ENCODE peak calls at places on chromosomes 2 and 18, in five cellular contexts. O is fibroblast of pulmonary artery, Z is GM13977, L is pancreas, F is astrocyte of the spinal cord. M is an unnamed sample.
A peak's percentile ranks its signal among the peaks of the same experiment; 100 is the strongest.

GRCh38 chr2:23385748-23386421 is 906 bp downstream of the KLHL29 start:
- DNase-seq in O (peak; percentile 18), Z (peak; percentile 63), L (no peak), F (no peak), M (peak; percentile 41)

GRCh38 chr2:235921508-235922260 is 246.5 kb downstream of the GBX2 start:
- DNase-seq in O (no peak), Z (no peak), L (no peak), F (no peak), M (no peak)

GRCh38 chr2:63983986-63984605 is 35.1 kb downstream of the VPS54 start:
- DNase-seq in O (no peak), Z (no peak), L (no peak), F (no peak), M (no peak)

GRCh38 chr2:203340791-203341487 is 12.7 kb downstream of the ABI2 start:
- DNase-seq in O (peak; percentile 91), Z (no peak), L (no peak), F (peak; percentile 76), M (no peak)

GRCh38 chr2:191006997-191007604 is 6.9 kb downstream of the STAT1 start:
- DNase-seq in O (no peak), Z (no peak), L (no peak), F (no peak), M (no peak)

GRCh38 chr2:72638600-72639211 is 187.1 kb downstream of the EXOC6B start:
- DNase-seq in O (no peak), Z (no peak), L (no peak), F (no peak), M (no peak)

GRCh38 chr18:23703057-23703986 is 14.1 kb downstream of the LAMA3 start:
- DNase-seq in O (peak; percentile 86), Z (peak; percentile 52), L (no peak), F (peak; percentile 73), M (no peak)

GRCh38 chr2:149065236-149065635 is 26.7 kb downstream of the LYPD6B start:
- DNase-seq in O (no peak), Z (no peak), L (no peak), F (peak; percentile 18), M (no peak)

GRCh38 chr18:31646332-31646822 is 38.0 kb downstream of the B4GALT6 start:
- DNase-seq in O (no peak), Z (no peak), L (no peak), F (no peak), M (no peak)

GRCh38 chr2:187500585-187501359 is 52.7 kb upstream of the CALCRL start:
- DNase-seq in O (peak; percentile 69), Z (no peak), L (no peak), F (peak; percentile 57), M (no peak)

GRCh38 chr2:181462032-181462431 is 4.8 kb downstream of the ITGA4 start:
- DNase-seq in O (no peak), Z (no peak), L (no peak), F (peak; percentile 27), M (no peak)

GRCh38 chr2:118112771-118113334 is 24.6 kb downstream of the INSIG2 start:
- DNase-seq in O (peak; percentile 64), Z (no peak), L (no peak), F (peak; percentile 71), M (no peak)

GRCh38 chr2:157355618-157356017 is 30.0 kb upstream of the ERMN start:
- DNase-seq in O (peak; percentile 22), Z (no peak), L (no peak), F (no peak), M (no peak)

GRCh38 chr2:215363039-215363438 is 51.2 kb downstream of the ATIC start:
- DNase-seq in O (peak; percentile 30), Z (no peak), L (no peak), F (peak; percentile 27), M (no peak)

GRCh38 chr2:97663626-97663961 is 250 bp downstream of the ACTR1B start:
- DNase-seq in O (no peak), Z (no peak), L (no peak), F (no peak), M (no peak)

GRCh38 chr2:74052732-74053712 is 68.3 kb downstream of the TET3 start:
- DNase-seq in O (no peak), Z (no peak), L (no peak), F (no peak), M (no peak)

GRCh38 chr2:112147796-112148195 is 9.6 kb downstream of the FBLN7 start:
- DNase-seq in O (peak; percentile 65), Z (no peak), L (no peak), F (no peak), M (no peak)

GRCh38 chr18:8807502-8807833 is 102.1 kb downstream of the MTCL1 start:
- DNase-seq in O (no peak), Z (no peak), L (no peak), F (no peak), M (no peak)

GRCh38 chr18:12907258-12907925 is 23.4 kb upstream of the PTPN2 start:
- DNase-seq in O (peak; percentile 60), Z (no peak), L (no peak), F (peak; percentile 80), M (no peak)

GRCh38 chr2:175247159-175247558 is 65.6 kb upstream of the ATP5MC3 start:
- DNase-seq in O (peak; percentile 3), Z (no peak), L (no peak), F (no peak), M (no peak)

GRCh38 chr2:175253871-175254270 is 72.4 kb upstream of the ATP5MC3 start:
- DNase-seq in O (no peak), Z (no peak), L (no peak), F (no peak), M (no peak)

GRCh38 chr2:175256806-175257585 is 75.5 kb upstream of the ATP5MC3 start:
- DNase-seq in O (no peak), Z (no peak), L (peak; percentile 14), F (no peak), M (no peak)

DNA sequence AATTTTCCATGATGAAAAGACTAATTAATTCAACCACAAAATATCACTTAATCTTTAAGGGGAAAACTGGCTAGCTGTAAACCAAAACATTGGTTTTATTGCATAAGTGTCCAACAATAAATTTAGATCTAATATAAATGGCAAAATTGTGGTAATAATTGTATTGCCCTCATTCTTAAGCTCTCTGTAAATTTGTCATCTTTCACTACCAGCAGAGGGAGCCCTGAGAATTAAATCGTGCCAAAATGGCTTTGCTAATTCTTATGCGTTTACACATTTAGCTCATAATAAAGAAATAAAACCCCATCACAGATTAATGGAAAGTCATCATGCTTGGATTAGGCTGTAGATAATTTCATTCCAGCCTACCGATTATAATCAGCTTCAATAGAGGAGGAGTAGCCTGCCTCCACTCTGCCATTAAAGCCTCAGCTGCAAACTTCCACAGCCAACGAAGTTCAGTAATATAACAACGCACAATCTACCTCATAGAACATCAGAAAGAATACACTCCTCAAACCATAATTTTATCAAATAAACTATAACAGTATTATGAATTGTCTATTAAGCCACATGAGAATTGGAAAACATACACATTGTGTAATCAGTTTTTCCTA is 70.0 kb upstream of the ATP5MC3 start:
- DNase-seq in O (peak; percentile 61), Z (peak; percentile 35), L (no peak), F (peak; percentile 45), M (no peak)
- TF ChIP-seq CTCF in O (peak; percentile 73), Z (peak; percentile 62), L (peak; percentile 47), F (peak; percentile 68), M (peak; percentile 79)

GRCh38 chr2:62458206-62459035 is 47.6 kb downstream of the TMEM17 start:
- DNase-seq in O (no peak), Z (no peak), L (no peak), F (no peak), M (no peak)
- TF ChIP-seq CTCF in O (no peak), Z (no peak), L (no peak), F (no peak), M (no peak)

GRCh38 chr18:40371673-40372072 is 1583.4 kb upstream of the PIK3C3 start:
- DNase-seq in O (peak; percentile 45), Z (no peak), L (no peak), F (peak; percentile 58), M (no peak)
- TF ChIP-seq CTCF in O (no peak), Z (no peak), L (no peak), F (no peak), M (no peak)

DNA sequence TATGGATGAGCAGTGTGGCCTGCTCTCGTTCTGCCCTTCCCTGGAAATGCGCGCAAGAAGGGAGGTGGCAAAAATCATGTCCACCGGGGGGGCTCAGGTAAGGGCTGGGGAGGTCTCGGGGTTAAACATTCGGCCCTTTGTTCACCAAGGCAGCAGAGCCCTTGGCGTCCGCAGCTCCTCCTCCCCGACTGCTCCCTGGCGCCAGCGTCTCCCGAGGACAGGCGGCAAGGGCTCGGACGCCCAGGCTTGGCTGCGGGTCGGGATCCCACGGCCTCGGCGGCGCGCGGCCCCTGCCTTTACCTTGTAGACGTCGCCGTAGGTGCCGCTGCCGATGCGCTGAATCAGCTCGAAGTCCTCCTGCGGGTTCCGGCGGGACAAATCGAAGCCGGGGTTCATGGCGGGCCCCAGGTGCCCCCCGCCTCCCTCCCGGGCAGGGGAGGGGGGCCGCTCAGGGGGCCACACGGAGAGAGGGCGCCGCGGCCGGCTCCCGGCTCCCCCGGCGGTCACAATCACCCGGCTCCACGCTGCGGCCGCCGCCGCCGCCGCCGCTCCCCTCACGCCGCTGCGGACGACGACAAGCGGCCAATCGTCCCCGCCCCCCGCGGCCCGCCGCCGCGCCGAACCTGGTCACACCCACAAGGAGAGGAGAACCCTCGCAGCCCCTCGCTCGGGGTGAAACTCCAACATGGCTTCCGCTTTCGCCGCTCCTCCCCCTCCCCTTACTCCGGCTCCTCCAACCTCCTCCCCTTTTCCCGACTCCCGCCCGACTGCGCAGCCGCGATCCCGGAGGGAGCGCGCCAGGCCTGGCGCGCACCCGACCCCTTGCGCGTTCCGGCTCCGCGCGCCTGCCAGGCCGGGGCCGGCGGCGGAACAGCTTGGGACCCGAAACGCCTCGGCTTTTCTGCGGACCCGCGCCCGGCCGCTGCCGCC is at the start of gene MAP4K3:
- DNase-seq in O (peak; percentile 96), Z (peak; percentile 93), L (peak; percentile 93), F (peak; percentile 95), M (peak; percentile 94)
- TF ChIP-seq CTCF in O (no peak), Z (no peak), L (no peak), F (no peak), M (no peak)

GRCh38 chr2:46490521-46491141 is 11.3 kb downstream of the TMEM247 start:
- DNase-seq in O (peak; percentile 45), Z (peak; percentile 65), L (no peak), F (peak; percentile 9), M (no peak)
- TF ChIP-seq CTCF in O (no peak), Z (peak; percentile 42), L (no peak), F (no peak), M (no peak)